ENCODE peak calls at places on chromosome 13, in seven cellular contexts. M is AG10803, W is SHP77, P is hippocampal formation, U is astrocyte of the cerebellum, V is COR-L47, Z is tibial artery. L is an unnamed sample.

GRCh38 chr13:59374720-59375119 is 789.0 kb downstream of the DIAPH3 start:
- DNase-seq in P (no peak), M (no peak), U (no peak), Z (no peak), W (no peak), V (no peak), L (no peak)

GRCh38 chr13:32001392-32001768 is 30.2 kb upstream of the FRY start:
- DNase-seq in V (peak), M (peak), U (peak), W (peak), P (no peak), Z (no peak), L (peak)

GRCh38 chr13:29520671-29521070 is 74.8 kb downstream of the SLC7A1 start:
- DNase-seq in Z (peak), M (peak), V (no peak), U (peak), W (no peak), P (no peak), L (no peak)

GRCh38 chr13:20175406-20175794 is 14.5 kb upstream of the GJA3 start:
- DNase-seq in V (no peak), W (no peak), P (no peak), M (no peak), Z (no peak), U (no peak), L (no peak)

GRCh38 chr13:60158321-60158801 is 5.4 kb downstream of the DIAPH3 start:
- DNase-seq in V (no peak), P (no peak), U (no peak), M (peak), Z (no peak), W (no peak), L (no peak)

GRCh38 chr13:111880185-111880584 is 186.8 kb upstream of the SOX1 start:
- DNase-seq in P (no peak), Z (peak), M (no peak), V (no peak), W (no peak), U (no peak), L (no peak)

GRCh38 chr13:72341904-72342303 is 385.5 kb downstream of the MZT1 start:
- DNase-seq in P (no peak), Z (no peak), V (no peak), M (no peak), U (no peak), W (no peak), L (no peak)

GRCh38 chr13:33135097-33135496 is 118.9 kb downstream of the KL start:
- DNase-seq in Z (no peak), P (no peak), M (no peak), V (no peak), U (no peak), W (no peak), L (no peak)

GRCh38 chr13:83498486-83499190 is 383.6 kb downstream of the SLITRK1 start:
- DNase-seq in U (peak), P (no peak), M (peak), W (peak), Z (no peak), V (no peak), L (no peak)

GRCh38 chr13:32883501-32883900 is 132.7 kb upstream of the KL start:
- DNase-seq in V (peak), M (peak), U (peak), P (peak), Z (no peak), W (peak), L (no peak)

GRCh38 chr13:108342369-108343289 is 73.1 kb downstream of the TNFSF13B start:
- DNase-seq in V (peak), Z (no peak), W (peak), P (peak), U (peak), M (peak), L (no peak)

L was measured in left ventricle myocardium inferior.